ENCODE peak calls at places on chromosomes 1 and 21, in five cellular contexts. G, S, V, U and W are unnamed samples.
A peak's percentile ranks its signal among the peaks of the same experiment; 100 is the strongest.

GRCh38 chr1:225762002-225762441 is 15.6 kb upstream of the SRP9 start:
- DNase-seq in G (no peak), S (no peak), V (no peak), U (no peak), W (no peak)

GRCh38 chr1:11052839-11053757 is 6.1 kb upstream of the MASP2 start:
- DNase-seq in G (peak; percentile 21), S (no peak), V (no peak), U (no peak), W (no peak)

GRCh38 chr1:218809625-218810024 is 364.1 kb upstream of the LYPLAL1 start:
- DNase-seq in G (no peak), S (no peak), V (no peak), U (no peak), W (no peak)

GRCh38 chr1:10836726-10837125 is 40.3 kb upstream of the CASZ1 start:
- DNase-seq in G (no peak), S (no peak), V (no peak), U (no peak), W (no peak)

GRCh38 chr1:222844108-222844779 is 29.4 kb downstream of the DISP1 start:
- DNase-seq in G (no peak), S (no peak), V (no peak), U (no peak), W (no peak)

GRCh38 chr1:8540266-8540926 is 222.5 kb downstream of the SLC45A1 start:
- DNase-seq in G (no peak), S (no peak), V (no peak), U (no peak), W (no peak)

GRCh38 chr1:181104042-181104789 is 15.7 kb downstream of the IER5 start:
- DNase-seq in G (no peak), S (peak; percentile 79), V (no peak), U (no peak), W (no peak)

GRCh38 chr1:23421752-23422312 is 2.7 kb downstream of the TCEA3 start:
- DNase-seq in G (peak; percentile 42), S (no peak), V (no peak), U (no peak), W (no peak)

DNA sequence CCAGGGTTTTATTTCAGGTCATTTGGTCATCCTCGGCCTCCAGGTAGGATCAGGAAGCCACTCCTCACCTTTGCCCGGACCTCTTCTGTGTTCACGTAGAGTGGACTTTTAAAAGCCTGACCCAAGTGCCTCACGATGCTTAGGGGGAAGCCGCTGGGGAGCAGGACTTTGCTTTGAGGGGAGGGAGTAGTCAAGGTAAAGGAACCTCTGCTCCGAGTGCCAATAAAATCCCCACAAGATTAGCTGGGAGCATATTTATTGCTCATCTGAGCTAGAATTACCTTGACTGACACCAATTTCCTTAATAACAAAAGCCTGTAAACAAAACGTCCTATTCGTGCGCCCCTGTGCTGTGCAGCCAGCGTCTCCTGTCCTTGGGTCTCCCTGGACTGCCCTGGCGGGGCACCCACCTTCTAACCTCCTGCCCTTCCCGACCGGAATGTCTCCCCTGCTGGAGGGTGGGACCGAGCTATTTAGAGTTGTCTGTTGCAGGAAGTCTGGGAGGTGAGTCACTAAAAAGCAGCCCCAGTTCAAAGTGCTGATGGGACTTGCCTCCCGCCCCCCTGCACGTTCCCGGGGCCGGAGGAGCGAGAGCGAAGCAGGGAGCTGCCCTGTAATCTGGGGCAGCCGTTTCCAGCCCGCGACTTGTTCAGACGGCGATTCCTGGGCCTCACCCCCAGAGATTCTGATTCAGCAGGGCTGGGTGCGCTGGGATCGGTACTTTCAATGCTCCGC is 818 bp upstream of the DHRS3 start:
- DNase-seq in G (peak; percentile 86), S (peak; percentile 95), V (no peak), U (no peak), W (peak; percentile 65)
- TF ChIP-seq POLR2A in G (peak; percentile 41), S (peak; percentile 70), V (peak; percentile 26), U (no peak), W (no peak)

GRCh38 chr21:44940116-44940631 is 345 bp downstream of the SLX9 start:
- DNase-seq in G (no peak), S (no peak), V (no peak), U (no peak), W (peak; percentile 66)

GRCh38 chr21:44941567-44941966 is 1.7 kb downstream of the SLX9 start:
- DNase-seq in G (no peak), S (no peak), V (no peak), U (peak; percentile 47), W (no peak)

GRCh38 chr21:44942566-44942965 is 2.7 kb downstream of the SLX9 start:
- DNase-seq in G (no peak), S (no peak), V (no peak), U (no peak), W (no peak)

GRCh38 chr21:44938976-44939531 is 775 bp upstream of the SLX9 start:
- DNase-seq in G (no peak), S (no peak), V (no peak), U (peak; percentile 66), W (no peak)

GRCh38 chr21:44939532-44940115 is at the start of gene SLX9:
- DNase-seq in G (peak; percentile 83), S (peak; percentile 72), V (no peak), U (peak; percentile 70), W (peak; percentile 89)
- TF ChIP-seq POLR2A in G (peak; percentile 62), S (peak; percentile 80), V (peak; percentile 47), U (peak; percentile 68), W (peak; percentile 82)

GRCh38 chr21:46412521-46413364 is 45.9 kb upstream of the DIP2A start:
- DNase-seq in G (no peak), S (no peak), V (no peak), U (no peak), W (no peak)
- TF ChIP-seq POLR2A in G (no peak), S (no peak), V (no peak), U (no peak), W (no peak)

GRCh38 chr1:207695943-207696342 is 51.0 kb downstream of the CR1L start:
- DNase-seq in G (no peak), S (no peak), V (no peak), U (no peak), W (no peak)
- TF ChIP-seq POLR2A in G (no peak), S (no peak), V (no peak), U (no peak), W (no peak)

GRCh38 chr1:35809156-35810095 is 1.6 kb downstream of the AGO4 start:
- DNase-seq in G (no peak), S (no peak), V (no peak), U (no peak), W (no peak)

GRCh38 chr1:35807614-35808375 is at the start of gene AGO4:
- DNase-seq in G (peak; percentile 55), S (peak; percentile 43), V (no peak), U (peak; percentile 55), W (peak; percentile 62)

GRCh38 chr1:35810096-35810860 is 2.5 kb downstream of the AGO4 start:
- DNase-seq in G (no peak), S (no peak), V (no peak), U (no peak), W (peak; percentile 17)

DNA sequence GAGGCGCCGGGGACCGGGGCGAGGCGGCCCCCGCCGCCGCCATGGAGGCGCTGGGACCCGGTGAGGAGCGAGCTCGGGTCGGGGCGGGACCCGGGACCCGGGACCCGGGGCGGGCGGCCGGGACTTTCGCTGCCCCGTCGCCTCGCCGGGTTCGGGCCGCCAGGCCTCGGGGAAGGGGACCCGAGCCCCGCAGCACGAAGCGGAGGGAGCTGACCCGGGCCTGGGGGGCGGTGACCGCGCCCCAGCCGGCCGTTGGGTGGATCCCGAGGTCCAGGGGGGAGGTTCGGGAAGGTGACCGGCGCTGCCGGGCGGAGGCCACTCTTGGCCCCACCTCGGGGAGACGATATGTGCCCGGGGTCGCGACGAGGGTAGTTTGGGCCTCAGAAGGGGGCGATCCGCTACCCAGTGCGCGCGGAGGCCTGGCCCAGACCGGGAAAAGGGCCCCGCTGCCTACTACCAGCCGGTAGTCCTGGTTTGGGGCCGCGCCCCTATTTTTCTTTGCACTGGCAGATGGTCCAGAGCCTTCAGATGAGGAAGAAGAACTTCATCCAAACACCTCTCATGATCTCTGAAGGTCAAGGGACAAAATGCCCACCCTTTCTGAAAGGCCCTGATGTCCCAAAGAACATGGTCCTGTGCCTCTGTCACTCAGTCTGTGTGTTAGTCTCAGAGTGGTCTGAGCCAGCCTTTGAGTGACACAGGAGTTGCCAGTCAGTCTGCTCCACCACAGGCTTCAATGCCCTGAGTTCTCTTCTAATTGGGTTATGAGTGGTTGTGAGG is 750 bp downstream of the AGO4 start:
- DNase-seq in G (peak; percentile 46), S (peak; percentile 8), V (no peak), U (no peak), W (peak; percentile 58)
- TF ChIP-seq POLR2A in G (peak; percentile 27), S (no peak), V (no peak), U (no peak), W (peak; percentile 50)

GRCh38 chr1:212608209-212608955 is at the start of gene ATF3:
- DNase-seq in G (peak; percentile 99), S (peak; percentile 94), V (peak; percentile 86), U (peak; percentile 100), W (peak; percentile 98)
- TF ChIP-seq POLR2A in G (peak; percentile 100), S (peak; percentile 99), V (peak; percentile 85), U (peak; percentile 97), W (peak; percentile 98)

DNA sequence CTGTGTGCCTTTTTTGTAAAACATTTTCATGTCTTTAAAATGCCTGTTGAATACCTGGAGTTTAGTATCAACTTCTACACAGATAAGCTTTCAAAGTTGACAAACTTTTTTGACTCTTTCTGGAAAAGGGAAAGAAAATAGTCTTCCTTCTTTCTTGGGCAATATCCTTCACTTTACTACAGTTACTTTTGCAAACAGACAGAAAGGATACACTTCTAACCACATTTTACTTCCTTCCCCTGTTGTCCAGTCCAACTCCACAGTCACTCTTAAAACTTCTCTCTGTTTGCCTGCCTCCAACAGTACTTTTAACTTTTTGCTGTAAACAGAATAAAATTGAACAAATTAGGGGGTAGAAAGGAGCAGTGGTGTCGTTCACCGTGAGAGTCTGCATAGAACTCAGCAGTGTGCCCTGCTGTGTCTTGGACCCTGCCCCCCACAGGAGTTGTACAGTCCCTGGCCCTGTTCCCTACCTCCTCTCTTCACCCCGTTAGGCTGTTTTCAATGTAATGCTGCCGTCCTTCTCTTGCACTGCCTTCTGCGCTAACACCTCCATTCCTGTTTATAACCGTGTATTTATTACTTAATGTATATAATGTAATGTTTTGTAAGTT is 160.8 kb upstream of the SGIP1 start:
- DNase-seq in G (no peak), S (no peak), V (no peak), U (no peak), W (no peak)
- TF ChIP-seq POLR2A in G (no peak), S (no peak), V (no peak), U (no peak), W (no peak)